ENCODE peak calls at places on chromosomes 2 and 18, in four cellular contexts. One of them, this sample, is unnamed.

GRCh38 chr2:10124538-10125045 is 2.1 kb downstream of the RRM2 start:
- DNase-seq in A549: no peak
- DNase-seq in HepG2: peak
- DNase-seq in GM12878: no peak
- DNase-seq in this sample: no peak

GRCh38 chr2:58182527-58182926 is 58.6 kb downstream of the FANCL start:
- DNase-seq in A549: no peak
- DNase-seq in GM12878: no peak
- DNase-seq in HepG2: no peak
- DNase-seq in this sample: no peak

GRCh38 chr2:121974919-121975654 is 219.6 kb downstream of the TSN start:
- DNase-seq in A549: peak
- DNase-seq in GM12878: peak
- DNase-seq in HepG2: peak
- DNase-seq in this sample: peak

GRCh38 chr2:197454923-197455322 is 1.6 kb downstream of the COQ10B start:
- DNase-seq in A549: no peak
- DNase-seq in HepG2: no peak
- DNase-seq in GM12878: no peak
- DNase-seq in this sample: no peak

GRCh38 chr18:49510393-49511115 is 23.5 kb upstream of the C18orf32 start:
- DNase-seq in HepG2: no peak
- DNase-seq in GM12878: no peak
- DNase-seq in A549: peak
- DNase-seq in this sample: peak

GRCh38 chr2:17793293-17793692 is 23.0 kb upstream of the MSGN1 start:
- DNase-seq in HepG2: no peak
- DNase-seq in A549: no peak
- DNase-seq in GM12878: no peak
- DNase-seq in this sample: no peak

GRCh38 chr2:169512525-169512924 is 3.0 kb downstream of the KLHL41 start:
- DNase-seq in A549: no peak
- DNase-seq in GM12878: no peak
- DNase-seq in HepG2: no peak
- DNase-seq in this sample: no peak

GRCh38 chr2:224042191-224042696 is 3.2 kb upstream of the SERPINE2 start:
- DNase-seq in A549: no peak
- DNase-seq in GM12878: no peak
- DNase-seq in HepG2: no peak
- DNase-seq in this sample: no peak

GRCh38 chr2:42888321-42888720 is 95.9 kb upstream of the HAAO start:
- DNase-seq in HepG2: no peak
- DNase-seq in A549: no peak
- DNase-seq in GM12878: no peak
- DNase-seq in this sample: no peak

GRCh38 chr2:38601061-38601460 is 1.7 kb downstream of the HNRNPLL start:
- DNase-seq in GM12878: no peak
- DNase-seq in HepG2: no peak
- DNase-seq in A549: no peak
- DNase-seq in this sample: no peak

DNA sequence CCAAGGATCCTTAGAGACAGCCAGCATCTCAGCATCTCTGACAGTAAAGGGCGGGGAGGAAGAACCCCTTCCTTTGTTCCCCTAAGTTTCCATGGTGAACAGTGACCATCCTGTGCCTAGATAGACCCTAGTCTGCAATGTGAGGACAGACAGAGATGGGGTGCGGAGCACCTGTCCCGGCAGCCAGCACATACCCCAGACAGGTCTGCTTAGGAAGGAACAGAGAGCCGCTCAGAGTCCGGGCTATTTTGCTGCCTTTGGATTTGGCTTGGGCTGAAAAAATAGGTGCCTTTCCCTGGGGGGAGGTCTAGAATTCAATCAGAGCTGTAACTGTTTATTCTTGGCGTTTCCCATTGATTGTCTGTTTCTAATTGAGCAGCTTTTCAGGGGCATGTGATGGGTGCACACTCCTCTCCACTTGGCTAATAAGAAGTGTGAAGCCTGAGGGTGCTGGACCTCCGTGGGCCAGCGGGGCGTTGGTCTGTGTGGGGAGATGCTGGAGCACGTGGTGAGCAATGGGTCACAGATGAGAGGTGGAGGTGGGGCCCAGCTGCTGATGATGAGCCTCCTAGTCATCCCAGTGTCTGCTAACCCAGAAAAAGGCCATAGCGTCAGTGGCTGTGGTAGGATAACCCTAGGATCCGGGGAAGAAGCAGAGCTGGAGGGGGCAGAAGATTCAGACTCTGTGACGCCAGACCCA is 236.8 kb downstream of the SEPTIN10 start:
- DNase-seq in A549: no peak
- DNase-seq in GM12878: no peak
- DNase-seq in HepG2: no peak
- DNase-seq in this sample: no peak
- TF ChIP-seq PBX3 in A549: no peak
- TF ChIP-seq PBX3 in GM12878: no peak
- TF ChIP-seq PBX3 in HepG2: no peak
- TF ChIP-seq PBX3 in this sample: no peak

DNA sequence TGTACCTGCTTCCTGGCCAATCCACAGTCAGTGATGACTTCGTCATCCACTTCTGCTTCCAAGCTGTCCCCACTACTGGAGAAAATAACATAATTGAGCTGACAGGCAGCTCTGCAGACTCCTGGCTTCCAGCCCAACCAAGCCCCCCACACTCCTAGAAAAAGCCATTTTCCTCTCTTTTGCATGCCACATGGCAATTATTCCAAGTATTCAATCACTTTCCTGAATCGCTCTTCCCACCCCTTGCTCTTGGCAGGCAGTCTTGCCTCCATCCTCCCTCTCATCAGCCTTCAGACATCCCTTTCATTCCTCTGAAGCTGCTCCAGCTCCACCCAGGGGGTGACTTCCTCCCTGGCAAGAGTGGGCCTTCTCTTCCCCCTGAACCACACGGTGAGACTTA is 14.3 kb upstream of the ST8SIA5 start:
- DNase-seq in A549: no peak
- DNase-seq in GM12878: no peak
- DNase-seq in HepG2: no peak
- DNase-seq in this sample: no peak
- H3K4me2 ChIP-seq in A549: no peak
- H3K4me2 ChIP-seq in GM12878: no peak
- H3K4me2 ChIP-seq in HepG2: no peak
- H3K4me2 ChIP-seq in this sample: no peak

DNA sequence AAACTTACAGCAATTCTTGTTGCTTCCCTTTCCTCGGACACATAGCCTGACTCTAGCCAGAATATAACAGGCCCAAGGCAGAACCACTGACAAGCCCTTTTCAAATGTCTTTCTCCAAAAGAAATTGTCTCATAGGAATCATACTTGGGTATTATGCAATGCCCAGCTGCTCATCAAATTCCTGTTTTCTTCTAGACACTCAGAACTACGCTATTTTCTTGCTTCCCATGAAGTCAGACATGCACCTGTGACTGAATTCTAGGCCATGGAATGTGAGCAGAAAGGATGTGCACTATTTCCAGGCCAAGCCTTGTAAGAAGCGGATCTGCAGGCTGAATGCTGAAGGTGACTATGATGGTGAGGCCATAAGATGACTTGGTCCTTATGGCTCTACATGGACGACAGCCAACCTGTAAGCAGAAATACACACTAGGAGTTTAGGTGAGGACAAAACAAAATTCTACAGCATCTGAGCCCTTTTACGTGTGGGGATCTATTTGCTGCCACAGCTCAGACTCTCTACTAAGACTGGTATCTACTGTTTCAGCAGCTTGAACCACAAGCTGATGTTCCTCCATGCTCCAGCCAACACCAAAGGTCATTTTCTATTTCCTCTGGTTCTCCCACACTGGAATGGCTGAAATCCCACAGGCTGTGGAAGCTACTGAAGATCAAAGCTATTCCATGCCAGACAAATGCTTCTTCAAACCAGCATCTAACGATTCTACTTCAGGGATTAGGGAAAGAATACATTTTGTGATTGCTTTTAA is 378.7 kb downstream of the RBM43 start:
- DNase-seq in A549: no peak
- DNase-seq in HepG2: no peak
- DNase-seq in GM12878: no peak
- DNase-seq in this sample: no peak
- TF ChIP-seq PBX3 in A549: no peak
- TF ChIP-seq PBX3 in HepG2: no peak
- TF ChIP-seq PBX3 in GM12878: no peak
- TF ChIP-seq PBX3 in this sample: no peak

DNA sequence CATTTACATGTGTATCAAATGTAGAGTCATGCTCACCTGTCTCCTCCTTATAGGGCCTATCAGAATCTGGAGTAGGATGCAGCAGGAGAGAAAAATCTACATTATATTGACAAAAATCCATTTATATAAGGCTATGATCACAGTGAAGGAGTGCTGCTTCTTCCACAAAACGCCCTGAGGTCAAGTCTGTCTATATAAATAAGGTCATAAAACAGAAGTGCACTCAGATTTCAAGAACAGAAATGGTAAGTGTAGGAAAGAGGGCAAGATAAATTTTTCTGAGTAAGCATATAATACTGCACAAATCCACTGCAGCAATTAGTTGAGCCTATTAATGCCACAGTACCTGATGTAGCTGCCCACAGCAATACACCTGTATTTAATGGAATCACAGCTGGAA is 51.8 kb downstream of the COL5A2 start:
- DNase-seq in GM12878: no peak
- DNase-seq in A549: no peak
- DNase-seq in HepG2: no peak
- DNase-seq in this sample: no peak
- H3K4me2 ChIP-seq in GM12878: no peak
- H3K4me2 ChIP-seq in A549: no peak
- H3K4me2 ChIP-seq in HepG2: no peak
- H3K4me2 ChIP-seq in this sample: no peak

GRCh38 chr2:55230551-55230950 is 1.5 kb downstream of the CLHC1 start:
- DNase-seq in HepG2: no peak
- DNase-seq in GM12878: no peak
- DNase-seq in A549: no peak
- DNase-seq in this sample: no peak

GRCh38 chr2:55232863-55233657 is 572 bp downstream of the RPS27A start:
- DNase-seq in A549: no peak
- DNase-seq in HepG2: no peak
- DNase-seq in GM12878: no peak
- DNase-seq in this sample: peak

GRCh38 chr2:55233658-55233940 is 1.1 kb downstream of the RPS27A start:
- DNase-seq in A549: no peak
- DNase-seq in HepG2: no peak
- DNase-seq in GM12878: no peak
- DNase-seq in this sample: no peak

GRCh38 chr2:55232084-55232862 is at the start of the genes CLHC1 and RPS27A:
- DNase-seq in A549: peak
- DNase-seq in HepG2: peak
- DNase-seq in GM12878: peak
- DNase-seq in this sample: peak

DNA sequence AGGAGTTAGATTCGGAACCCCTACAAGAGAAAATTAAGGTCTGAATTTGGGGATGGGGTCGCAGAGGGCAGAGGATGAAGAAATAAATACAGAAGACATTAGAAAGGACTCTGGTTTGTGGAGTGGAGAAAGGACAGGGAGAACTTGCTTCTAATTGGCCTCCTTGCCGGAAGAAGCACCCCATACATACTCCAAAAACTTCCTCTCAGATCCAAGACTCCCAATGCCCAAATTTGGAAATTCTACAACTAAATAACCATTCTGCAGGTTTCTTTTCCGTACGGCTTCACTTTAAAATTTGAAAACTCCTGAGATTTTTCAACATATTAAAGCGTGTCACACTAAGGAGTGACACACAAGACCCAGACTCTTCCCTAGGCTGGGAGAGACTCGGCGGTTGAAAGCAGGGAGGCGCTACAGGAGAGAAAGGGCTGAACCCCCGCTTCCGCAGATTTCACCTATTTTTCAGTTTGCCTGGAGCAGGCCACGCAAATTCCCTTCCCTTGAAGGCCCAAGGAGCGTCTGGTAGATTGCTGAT is 478 bp downstream of the CLHC1 start:
- DNase-seq in GM12878: no peak
- DNase-seq in A549: peak
- DNase-seq in HepG2: no peak
- DNase-seq in this sample: no peak
- TF ChIP-seq PBX3 in GM12878: no peak
- TF ChIP-seq PBX3 in A549: no peak
- TF ChIP-seq PBX3 in HepG2: no peak
- TF ChIP-seq PBX3 in this sample: no peak

GRCh38 chr2:28136557-28136956 is 246.0 kb downstream of the BABAM2 start:
- DNase-seq in A549: no peak
- DNase-seq in GM12878: no peak
- DNase-seq in HepG2: peak
- DNase-seq in this sample: no peak
- H3K4me2 ChIP-seq in A549: peak
- H3K4me2 ChIP-seq in GM12878: no peak
- H3K4me2 ChIP-seq in HepG2: no peak
- H3K4me2 ChIP-seq in this sample: no peak

DNA sequence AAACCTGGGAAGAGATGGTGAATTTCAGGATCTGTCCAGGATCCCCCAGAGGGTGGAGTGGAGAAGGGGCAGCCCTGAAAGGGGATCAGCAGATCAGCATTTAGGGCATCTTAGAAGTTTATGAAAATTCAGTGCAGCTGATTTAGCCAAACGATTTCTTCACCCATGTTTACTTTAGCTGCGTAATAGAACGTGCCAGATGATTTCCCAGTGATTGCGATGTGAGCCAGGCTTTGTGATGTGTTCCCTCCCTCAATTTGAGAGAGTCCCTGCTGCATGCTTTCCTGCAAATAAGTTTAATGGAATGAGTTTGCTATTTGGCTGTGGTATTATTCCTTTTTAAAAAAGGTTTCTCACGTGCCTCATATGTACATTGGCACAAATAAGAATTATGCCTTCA is 112.0 kb downstream of the MRO start:
- DNase-seq in HepG2: no peak
- DNase-seq in GM12878: no peak
- DNase-seq in A549: no peak
- DNase-seq in this sample: no peak
- TF ChIP-seq PBX3 in HepG2: no peak
- TF ChIP-seq PBX3 in GM12878: no peak
- TF ChIP-seq PBX3 in A549: no peak
- TF ChIP-seq PBX3 in this sample: no peak

DNA sequence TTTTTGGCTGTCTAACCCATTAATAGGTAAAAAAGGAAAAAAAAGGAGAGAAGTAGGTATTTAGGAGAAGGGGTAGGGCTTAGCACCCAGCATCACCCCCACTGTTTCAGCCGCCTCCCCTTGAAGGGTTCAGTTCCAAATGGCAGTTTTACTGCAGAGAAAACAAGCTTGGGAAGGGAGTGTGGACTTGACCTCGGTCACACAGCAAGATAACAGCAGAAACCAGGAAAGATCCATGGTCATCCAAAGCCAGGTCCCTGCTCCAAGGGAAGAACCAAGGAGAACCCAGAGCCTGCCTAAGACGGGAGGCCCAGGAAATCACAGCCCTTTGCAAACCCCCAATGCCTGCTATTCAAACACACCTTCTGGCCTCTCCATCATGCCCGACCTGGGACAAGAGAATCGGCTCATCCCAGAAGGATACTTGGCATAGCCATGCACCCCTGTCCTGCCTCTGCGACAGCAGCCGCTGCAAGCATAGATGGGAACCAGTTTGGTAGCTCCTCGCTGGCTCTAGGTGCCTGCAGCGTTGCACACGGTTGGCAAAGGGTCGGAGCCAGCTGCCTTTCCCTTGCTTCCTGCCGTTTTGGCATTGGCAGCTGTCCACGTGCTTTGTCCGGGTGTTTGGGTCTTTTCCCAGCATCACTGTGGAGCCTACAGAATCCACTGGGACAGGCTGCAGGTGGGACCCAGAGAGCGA is 76.8 kb downstream of the TWIST2 start:
- DNase-seq in HepG2: no peak
- DNase-seq in A549: no peak
- DNase-seq in GM12878: no peak
- DNase-seq in this sample: no peak
- H3K4me2 ChIP-seq in HepG2: no peak
- H3K4me2 ChIP-seq in A549: no peak
- H3K4me2 ChIP-seq in GM12878: no peak
- H3K4me2 ChIP-seq in this sample: no peak

This sample was measured in SK-N-SH.